ENCODE peak calls at places on chromosomes 2 and 18, in four cellular contexts. T is AG04450, K is right lobe of liver, N is left lung. Z is an unnamed sample. For H3K27me3, the result is how much of the 10 kb centered on the place peaks cover.

GRCh38 chr2:10584242-10584753 is 105.5 kb downstream of the NOL10 start:
- DNase-seq in K (no peak), T (peak), N (no peak), Z (no peak)

GRCh38 chr18:66510357-66511027 is 93.4 kb downstream of the CDH19 start:
- DNase-seq in K (no peak), T (no peak), N (no peak), Z (no peak)

GRCh38 chr2:237435844-237436590 is 22.1 kb upstream of the COL6A3 start:
- DNase-seq in T (no peak), K (no peak), N (no peak), Z (no peak)

GRCh38 chr2:102235491-102235890 is 48.7 kb downstream of the IL1RL2 start:
- DNase-seq in K (no peak), N (no peak), T (no peak), Z (no peak)

GRCh38 chr2:144914622-144915230 is 394.8 kb upstream of the ZEB2 start:
- DNase-seq in T (no peak), N (no peak), K (no peak), Z (no peak)

GRCh38 chr18:54444309-54444914 is 86.7 kb downstream of the C18orf54 start:
- DNase-seq in K (peak), N (no peak), T (peak), Z (no peak)

GRCh38 chr2:172578054-172578453 is 22.2 kb downstream of the PDK1 start:
- DNase-seq in N (no peak), T (no peak), K (no peak), Z (no peak)

GRCh38 chr2:162091325-162092007 is 17.5 kb upstream of the DPP4 start:
- DNase-seq in K (no peak), T (no peak), N (no peak), Z (no peak)

GRCh38 chr2:9675369-9676351 is 44.9 kb upstream of the YWHAQ start:
- DNase-seq in N (no peak), K (no peak), T (peak), Z (no peak)

GRCh38 chr2:30421026-30421425 is 26.0 kb upstream of the LCLAT1 start:
- DNase-seq in T (no peak), N (no peak), K (no peak), Z (no peak)

GRCh38 chr2:235373171-235373570 is 120.7 kb upstream of the AGAP1 start:
- DNase-seq in K (no peak), T (no peak), N (no peak), Z (no peak)

GRCh38 chr18:59994357-59994756 is 94.6 kb downstream of the PMAIP1 start:
- DNase-seq in N (no peak), T (no peak), K (no peak), Z (no peak)
- H3K27me3 ChIP-seq in N (under half), T (under half), K (under half), Z (under half)

GRCh38 chr18:44411971-44412370 is 268.7 kb upstream of the SETBP1 start:
- DNase-seq in N (no peak), K (no peak), T (no peak), Z (no peak)
- H3K27me3 ChIP-seq in N (under half), K (under half), T (under half), Z (under half)

DNA sequence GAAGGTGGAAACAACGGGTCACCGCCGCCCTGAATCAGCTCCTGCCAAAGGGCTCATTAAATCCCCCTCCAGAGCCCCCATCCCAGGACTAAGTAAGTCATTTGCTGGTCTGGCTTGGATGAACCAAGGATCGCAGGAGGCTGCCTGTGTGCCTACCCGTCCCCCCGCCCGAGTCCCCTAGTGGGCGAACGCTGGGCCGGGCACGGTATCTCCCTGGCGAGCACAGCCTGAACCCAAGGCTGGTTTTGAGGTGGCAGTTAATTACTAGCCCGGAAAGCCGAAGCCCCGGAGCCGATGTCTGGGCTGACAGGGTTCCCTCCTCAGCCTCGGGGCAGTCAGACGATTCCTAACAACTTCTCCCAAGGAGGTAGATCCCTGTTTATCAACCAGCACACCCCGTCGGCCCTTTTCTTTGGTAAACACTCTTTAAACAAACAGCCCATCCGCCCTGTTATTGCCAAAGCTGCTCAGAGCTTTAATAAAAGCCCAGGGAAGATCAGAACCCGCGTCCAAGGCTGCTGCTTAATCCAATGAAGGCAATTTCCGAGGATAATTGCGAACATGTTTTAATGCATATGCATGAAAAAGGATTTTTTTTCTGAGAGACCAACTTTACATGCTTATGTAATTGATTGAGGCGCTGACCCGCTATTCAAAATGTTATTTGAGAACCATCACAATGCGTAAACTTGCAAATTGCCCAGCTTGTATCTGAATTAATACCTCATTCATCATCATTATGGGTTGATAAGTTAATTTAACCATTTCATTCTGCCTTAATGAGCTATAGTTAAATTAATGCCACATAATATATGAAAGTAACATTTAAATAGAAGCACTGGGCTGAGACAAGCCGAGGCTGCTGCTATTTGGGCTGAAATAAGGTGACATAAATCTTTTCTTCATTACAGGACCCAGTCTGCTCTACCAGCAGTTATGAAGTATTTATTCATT is 10.5 kb downstream of the EVX2 start:
- DNase-seq in N (no peak), T (no peak), K (no peak), Z (no peak)
- H3K27me3 ChIP-seq in N (half or more), T (half or more), K (half or more), Z (half or more)

GRCh38 chr18:46372670-46373069 is 268.5 kb downstream of the HAUS1 start:
- DNase-seq in N (no peak), T (no peak), K (no peak), Z (no peak)

GRCh38 chr18:46366977-46367376 is 262.8 kb downstream of the HAUS1 start:
- DNase-seq in N (no peak), K (no peak), T (no peak), Z (no peak)

GRCh38 chr18:46366211-46366610 is 262.0 kb downstream of the HAUS1 start:
- DNase-seq in K (no peak), N (no peak), T (no peak), Z (no peak)

GRCh38 chr18:46370898-46371297 is 266.7 kb downstream of the HAUS1 start:
- DNase-seq in N (no peak), K (no peak), T (no peak), Z (no peak)

DNA sequence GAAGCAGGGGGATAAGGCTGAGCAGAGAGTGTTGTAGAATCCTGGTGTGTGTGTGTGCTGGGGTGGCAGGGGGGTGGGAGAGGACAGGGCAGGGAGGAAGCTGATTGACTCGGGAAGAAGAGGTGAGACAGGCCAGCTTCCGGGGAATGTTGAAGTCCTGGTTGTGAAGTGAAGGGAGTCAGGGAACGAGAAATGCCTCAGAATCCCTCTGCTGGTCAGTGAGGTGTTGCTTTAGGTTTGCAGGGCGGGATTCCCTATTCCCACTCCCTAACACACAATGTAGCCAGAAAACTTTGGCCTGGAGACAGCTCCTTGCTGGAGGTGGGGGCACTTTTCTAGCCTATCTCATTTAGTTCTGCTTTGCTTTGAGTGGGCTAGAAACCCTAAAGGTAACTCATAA is 265.1 kb downstream of the HAUS1 start:
- DNase-seq in K (no peak), T (no peak), N (no peak), Z (no peak)
- H3K27me3 ChIP-seq in K (under half), T (under half), N (under half), Z (under half)

GRCh38 chr2:36455788-36456187 is 100.2 kb downstream of the CRIM1 start:
- DNase-seq in N (no peak), T (no peak), K (no peak), Z (no peak)

GRCh38 chr2:36458106-36458505 is 102.5 kb downstream of the CRIM1 start:
- DNase-seq in K (no peak), T (no peak), N (no peak), Z (no peak)

GRCh38 chr2:36455011-36455410 is 99.4 kb downstream of the CRIM1 start:
- DNase-seq in K (no peak), T (no peak), N (no peak), Z (no peak)

GRCh38 chr2:36453652-36454051 is 98.1 kb downstream of the CRIM1 start:
- DNase-seq in N (no peak), K (no peak), T (no peak), Z (no peak)

DNA sequence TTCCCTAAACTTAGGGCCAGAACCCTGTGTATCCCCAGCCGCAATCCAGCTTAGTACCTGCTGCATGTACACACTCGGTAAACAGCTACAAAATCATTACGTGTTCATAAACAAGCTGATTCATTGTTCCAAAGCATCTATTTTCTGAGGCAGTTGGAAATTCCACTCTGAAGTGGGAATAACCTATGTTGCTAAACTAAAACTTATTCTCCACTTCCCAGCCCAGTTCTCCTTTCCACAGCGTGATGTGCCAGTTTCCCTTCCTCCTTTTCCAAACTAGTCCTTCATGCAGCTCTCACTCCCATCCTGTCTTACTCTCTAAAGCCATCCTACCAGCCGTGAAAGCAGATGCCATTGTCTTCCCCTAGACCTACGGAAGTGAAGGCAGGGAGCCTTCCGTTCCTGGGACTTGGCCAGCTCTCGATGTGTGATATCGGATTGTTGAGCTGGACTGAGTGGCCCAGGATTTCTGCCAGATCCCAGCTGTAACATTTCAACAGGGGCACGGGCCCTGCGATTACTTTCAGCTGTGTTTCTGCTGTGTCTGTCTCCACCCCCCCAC is 100.7 kb downstream of the CRIM1 start:
- DNase-seq in N (peak), K (peak), T (no peak), Z (peak)
- H3K27me3 ChIP-seq in N (under half), K (under half), T (under half), Z (under half)

DNA sequence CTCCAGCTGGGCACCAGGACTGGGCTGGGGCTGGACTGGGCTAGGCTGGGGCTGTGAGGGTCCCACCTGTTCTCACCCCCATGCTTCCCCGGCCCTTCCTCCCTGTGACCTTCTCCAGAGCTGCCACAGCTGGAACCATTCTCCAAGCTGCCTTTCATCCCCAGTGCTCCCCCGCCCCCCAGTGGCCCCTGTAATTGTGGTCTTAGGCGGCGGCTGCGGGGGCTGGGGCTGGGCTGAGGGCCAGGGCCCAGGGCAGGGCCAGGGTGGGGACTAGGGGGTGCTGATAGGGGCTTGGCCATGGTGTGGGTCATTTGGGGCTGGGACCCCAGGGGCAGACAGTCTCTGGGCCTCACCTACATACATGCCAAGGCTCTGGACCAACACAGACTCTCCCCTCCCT is 2.8 kb upstream of the WNT10A start:
- DNase-seq in N (no peak), T (no peak), K (no peak), Z (no peak)
- H3K27me3 ChIP-seq in N (half or more), T (half or more), K (under half), Z (half or more)

Z was measured in upper lobe of right lung.